ENCODE peak calls at places on chromosomes 5 and 9, in seven cellular contexts. K is psoas muscle, I is sigmoid colon, Q is A549, N is stomach, E is adrenal gland, M is osteoblast. T is an unnamed sample.

GRCh38 chr9:21392270-21392669 is 7.1 kb upstream of the IFNA2 start:
- DNase-seq in K (no peak), I (no peak), Q (peak), N (no peak), E (no peak), M (no peak), T (no peak)

GRCh38 chr5:72799721-72800120 is 16.7 kb upstream of the TNPO1 start:
- DNase-seq in K (no peak), I (no peak), Q (no peak), N (no peak), E (no peak), M (no peak), T (no peak)

GRCh38 chr9:72149231-72149975 is at the start of gene GDA:
- DNase-seq in K (no peak), I (no peak), Q (peak), N (peak), E (no peak), M (no peak), T (no peak)

GRCh38 chr5:177085985-177086917 is at the start of gene FGFR4:
- DNase-seq in K (peak), I (peak), Q (peak), N (peak), E (peak), M (peak), T (no peak)

GRCh38 chr9:88773627-88774244 is 217.5 kb upstream of the S1PR3 start:
- DNase-seq in K (no peak), I (no peak), Q (no peak), N (no peak), E (no peak), M (no peak), T (no peak)

GRCh38 chr5:89313804-89314588 is 431.0 kb upstream of the MEF2C start:
- DNase-seq in K (no peak), I (no peak), Q (no peak), N (no peak), E (no peak), M (peak), T (peak)

GRCh38 chr9:34545497-34545896 is 22.7 kb upstream of the ENHO start:
- DNase-seq in K (no peak), I (peak), Q (no peak), N (no peak), E (no peak), M (no peak), T (no peak)

GRCh38 chr5:81825237-81825636 is 74.3 kb upstream of the SSBP2 start:
- DNase-seq in K (peak), I (peak), Q (peak), N (peak), E (peak), M (peak), T (peak)

GRCh38 chr9:36986548-36987408 is 47.3 kb downstream of the PAX5 start:
- DNase-seq in K (no peak), I (no peak), Q (no peak), N (no peak), E (no peak), M (no peak), T (no peak)

GRCh38 chr5:36740259-36740898 is 134.0 kb downstream of the SLC1A3 start:
- DNase-seq in K (no peak), I (no peak), Q (no peak), N (peak), E (no peak), M (no peak), T (no peak)
- H3K4me3 ChIP-seq in K (no peak), I (no peak), Q (no peak), N (no peak), E (no peak), M (no peak), T (no peak)

GRCh38 chr5:143061161-143061945 is 291.2 kb downstream of the ARHGAP26 start:
- DNase-seq in K (no peak), I (no peak), Q (no peak), N (no peak), E (no peak), M (no peak), T (peak)
- H3K27ac ChIP-seq in K (peak), I (peak), Q (no peak), N (peak), E (no peak), M (peak), T (peak)

DNA sequence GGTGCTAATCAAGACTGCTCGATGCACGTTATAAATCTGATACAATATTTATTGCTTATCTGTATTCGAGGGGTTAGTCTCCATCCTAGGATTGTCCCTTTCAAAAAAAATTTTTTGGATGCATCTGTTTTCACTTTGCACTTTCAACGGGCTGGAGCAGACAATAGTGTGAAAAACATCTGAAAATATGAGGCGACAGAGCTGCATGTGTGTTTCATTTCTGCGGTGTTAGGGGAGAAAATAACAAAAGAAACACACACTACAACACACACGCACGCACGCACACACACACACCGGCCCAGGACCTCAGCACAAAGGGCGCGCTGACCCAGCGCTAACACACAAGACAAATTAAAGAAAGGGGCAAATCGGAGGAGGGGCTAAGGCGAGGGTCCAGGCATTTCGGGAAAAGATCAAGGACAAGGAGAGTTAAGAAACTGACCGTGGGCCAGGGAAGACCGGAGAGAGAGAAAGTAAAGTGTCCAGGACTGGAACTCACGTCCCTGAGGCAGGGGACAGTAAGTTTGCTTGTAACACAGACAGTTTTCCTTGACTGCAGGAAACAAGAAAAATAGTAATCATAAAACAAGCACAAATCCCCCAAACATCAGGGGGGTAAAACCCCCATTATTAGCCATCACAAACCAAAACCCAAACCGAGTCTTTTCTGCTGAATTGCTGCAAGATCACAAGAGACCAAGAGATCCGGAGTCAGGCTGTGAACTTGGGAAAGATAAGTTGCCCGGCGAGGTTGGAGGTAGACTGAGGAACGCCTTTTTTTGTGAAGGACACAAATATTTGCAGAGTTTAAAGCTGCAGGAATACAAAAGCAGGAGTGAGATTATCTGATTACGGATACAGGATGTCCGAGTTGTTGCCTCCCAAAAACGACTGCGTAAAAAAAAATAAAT is 302.1 kb downstream of the PARP8 start:
- DNase-seq in K (no peak), I (no peak), Q (no peak), N (no peak), E (no peak), M (peak), T (no peak)
- TF ChIP-seq CTCF in K (no peak), I (no peak), Q (no peak), N (no peak), E (no peak), M (no peak), T (no peak)

DNA sequence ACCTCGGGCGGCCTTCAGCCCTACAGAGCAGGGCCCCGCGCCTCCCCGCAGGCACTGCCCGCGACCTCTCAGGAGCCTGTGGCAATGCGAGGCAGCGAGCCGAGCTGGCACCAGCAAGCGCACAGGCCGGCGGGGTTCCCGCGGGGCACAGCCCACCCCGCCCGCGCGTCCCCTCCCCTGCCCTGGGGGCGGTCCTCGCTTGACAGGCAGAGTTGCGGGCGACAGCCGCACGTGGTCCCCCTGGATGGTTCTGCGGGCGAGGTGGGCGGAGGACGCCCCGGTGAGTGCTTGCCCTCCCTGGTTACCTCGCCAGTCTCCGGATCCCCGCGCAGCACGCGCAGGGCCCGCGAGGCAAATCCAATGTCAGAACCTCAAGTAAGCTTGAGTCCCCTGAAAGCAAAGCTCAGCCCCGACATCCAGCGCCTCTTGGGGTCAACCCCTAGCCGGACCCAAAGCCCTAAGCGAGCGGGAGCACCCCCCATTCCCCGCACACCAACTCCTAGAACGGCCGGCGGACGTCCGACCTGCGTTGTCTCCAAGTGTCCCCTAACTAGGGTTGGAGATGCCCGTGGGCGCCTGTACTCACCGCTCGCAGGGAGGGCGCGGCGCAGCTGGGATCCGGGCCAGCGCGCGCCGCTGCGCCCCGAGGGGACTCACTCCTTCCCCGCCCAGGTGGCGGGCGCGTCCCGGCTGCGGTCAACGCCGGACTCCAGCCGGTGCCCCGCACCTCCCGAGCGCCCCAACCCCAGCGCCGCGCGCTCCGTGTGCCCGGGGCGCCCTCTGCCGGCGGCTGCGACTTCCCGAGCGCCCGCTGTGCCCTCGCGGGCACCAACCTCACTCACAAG is at the start of gene DRD1:
- DNase-seq in K (peak), I (no peak), Q (peak), N (peak), E (peak), M (peak), T (no peak)
- H3K4me3 ChIP-seq in K (peak), I (peak), Q (peak), N (peak), E (no peak), M (no peak), T (peak)

DNA sequence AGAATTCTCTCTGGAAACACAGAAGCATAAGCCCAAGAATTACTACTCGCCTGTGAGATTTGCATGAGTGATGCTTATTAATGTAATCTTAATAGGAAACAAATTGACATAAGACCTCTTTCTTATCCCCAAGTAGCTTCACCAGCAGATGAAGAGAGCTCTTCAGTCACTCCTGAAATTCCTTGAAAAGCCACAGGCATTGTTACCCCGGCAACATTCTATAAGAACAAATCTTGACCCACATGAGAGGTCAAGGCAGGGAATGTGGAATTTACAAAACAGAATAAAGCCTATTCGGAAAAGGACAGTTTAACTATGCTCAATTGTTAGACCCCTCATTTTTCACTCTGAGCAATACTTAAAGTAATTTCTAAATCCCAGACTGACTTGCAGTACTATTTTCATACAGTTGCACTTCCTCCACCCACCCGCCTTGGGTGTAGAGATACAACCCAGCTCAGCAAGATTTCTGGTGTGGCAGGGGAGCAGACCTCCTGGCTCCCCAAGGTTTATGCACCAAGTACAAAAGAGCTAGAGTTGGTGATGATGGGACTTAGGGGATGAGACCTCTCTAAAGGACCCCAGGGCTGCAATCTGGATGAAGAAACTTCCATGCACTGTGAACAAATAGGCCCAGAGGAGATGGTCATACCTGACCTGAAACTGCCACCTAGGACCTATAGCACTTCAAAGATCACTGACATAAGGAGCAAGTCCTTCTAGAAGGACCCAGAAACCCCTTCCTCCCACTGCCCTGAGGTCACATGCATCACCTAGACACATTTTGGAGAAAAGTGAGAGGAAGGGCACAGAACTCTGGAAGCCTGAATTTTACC is 242.1 kb downstream of the ZNF608 start:
- DNase-seq in K (no peak), I (no peak), Q (no peak), N (no peak), E (no peak), M (no peak), T (no peak)
- H3K27ac ChIP-seq in K (no peak), I (no peak), Q (no peak), N (no peak), E (no peak), M (no peak), T (no peak)

DNA sequence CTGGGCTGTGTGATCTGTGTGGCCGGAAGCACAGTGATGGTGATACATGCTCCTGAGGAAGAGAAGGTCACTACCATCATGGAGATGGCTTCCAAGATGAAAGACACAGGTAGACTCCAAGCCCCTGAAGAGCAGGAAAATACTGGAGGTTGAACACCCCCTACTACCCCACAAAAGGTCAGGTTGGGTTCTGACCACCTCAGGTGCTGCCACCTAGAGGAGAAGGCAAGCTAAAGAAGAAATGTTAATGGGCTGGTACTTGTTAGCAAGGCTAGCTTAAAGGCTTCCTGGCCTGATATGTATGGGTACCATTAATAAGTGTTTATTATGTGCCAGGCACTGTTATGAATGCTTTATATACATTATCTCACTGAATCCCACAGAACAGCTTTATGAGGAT is 11.7 kb downstream of the NIPAL4 start:
- DNase-seq in K (no peak), I (no peak), Q (peak), N (no peak), E (no peak), M (no peak), T (no peak)
- TF ChIP-seq CTCF in K (peak), I (no peak), Q (peak), N (peak), E (no peak), M (peak), T (peak)

GRCh38 chr5:135056316-135057030 is 22.4 kb upstream of the PITX1 start:
- DNase-seq in K (no peak), I (no peak), Q (no peak), N (no peak), E (no peak), M (peak), T (no peak)

GRCh38 chr5:135057233-135057632 is 23.2 kb upstream of the PITX1 start:
- DNase-seq in K (no peak), I (no peak), Q (no peak), N (no peak), E (no peak), M (peak), T (no peak)

GRCh38 chr5:135059000-135059923 is 25.2 kb upstream of the PITX1 start:
- DNase-seq in K (no peak), I (no peak), Q (no peak), N (no peak), E (no peak), M (peak), T (no peak)

GRCh38 chr5:135060021-135060420 is 26.0 kb upstream of the PITX1 start:
- DNase-seq in K (no peak), I (peak), Q (no peak), N (no peak), E (no peak), M (peak), T (no peak)

DNA sequence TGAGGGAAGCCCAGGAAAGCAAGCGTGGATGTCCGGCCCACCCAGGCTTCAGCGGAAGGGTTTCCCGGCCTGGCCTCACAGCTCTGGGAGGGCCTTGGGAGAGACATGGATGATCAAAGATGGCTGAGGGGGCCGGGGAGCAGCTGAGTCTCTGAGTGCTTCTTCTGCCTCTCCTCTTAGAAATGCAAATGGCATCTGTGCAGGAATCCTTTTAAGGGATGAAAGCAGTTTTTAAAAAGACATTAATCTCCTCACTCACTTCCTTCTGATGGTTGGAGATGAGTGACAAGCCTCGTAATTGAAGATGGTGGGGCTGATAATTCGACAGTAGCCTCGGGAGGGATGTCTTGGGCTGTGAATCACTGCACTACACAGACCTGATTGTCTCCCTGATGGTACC is 24.3 kb upstream of the PITX1 start:
- DNase-seq in K (no peak), I (no peak), Q (no peak), N (no peak), E (no peak), M (no peak), T (no peak)
- H3K4me3 ChIP-seq in K (no peak), I (no peak), Q (no peak), N (no peak), E (no peak), M (no peak), T (no peak)

T was measured in AG04450.